ENCODE peak calls at places on chromosomes 13 and 19, in nine cellular contexts. V, L, H, X, I, P, B, F and J are unnamed samples.

GRCh38 chr19:36120984-36121358 is 5.7 kb downstream of the TBCB start:
- DNase-seq in V (no peak), L (no peak), H (no peak), X (no peak), I (no peak), P (no peak), B (no peak), F (no peak), J (no peak)

GRCh38 chr19:28864577-28865042 is 348.3 kb downstream of the UQCRFS1 start:
- DNase-seq in V (no peak), L (no peak), H (no peak), X (no peak), I (peak; percentile 37), P (peak; percentile 15), B (no peak), F (no peak), J (no peak)

GRCh38 chr13:100434010-100434763 is 154.4 kb downstream of the GGACT start:
- DNase-seq in V (no peak), L (no peak), H (no peak), X (no peak), I (no peak), P (peak; percentile 83), B (no peak), F (peak; percentile 34), J (no peak)

GRCh38 chr13:24124789-24125476 is 35.6 kb upstream of the SPATA13 start:
- DNase-seq in V (no peak), L (no peak), H (no peak), X (no peak), I (peak; percentile 5), P (no peak), B (no peak), F (no peak), J (no peak)

GRCh38 chr19:14775855-14776254 is 2.5 kb downstream of the ADGRE2 start:
- DNase-seq in V (no peak), L (peak; percentile 40), H (peak; percentile 52), X (no peak), I (no peak), P (no peak), B (no peak), F (no peak), J (no peak)

GRCh38 chr13:52707375-52707774 is 32.2 kb downstream of the CNMD start:
- DNase-seq in V (no peak), L (no peak), H (peak; percentile 15), X (no peak), I (no peak), P (no peak), B (no peak), F (peak; percentile 5), J (no peak)

GRCh38 chr13:30178976-30179375 is 128.4 kb downstream of the KATNAL1 start:
- DNase-seq in V (no peak), L (no peak), H (no peak), X (no peak), I (no peak), P (no peak), B (no peak), F (no peak), J (no peak)

GRCh38 chr13:110314516-110315245 is 7.6 kb downstream of the COL4A2 start:
- DNase-seq in V (no peak), L (no peak), H (no peak), X (no peak), I (peak; percentile 83), P (no peak), B (no peak), F (no peak), J (no peak)

GRCh38 chr19:6095760-6096159 is 14.5 kb downstream of the RFX2 start:
- DNase-seq in V (no peak), L (no peak), H (no peak), X (no peak), I (no peak), P (no peak), B (no peak), F (no peak), J (no peak)

GRCh38 chr13:23992722-23993438 is 95.6 kb upstream of the C1QTNF9B start:
- DNase-seq in V (no peak), L (no peak), H (no peak), X (no peak), I (no peak), P (no peak), B (no peak), F (no peak), J (no peak)

GRCh38 chr13:35718084-35718483 is 241.6 kb upstream of the MAB21L1 start:
- DNase-seq in V (no peak), L (no peak), H (no peak), X (no peak), I (no peak), P (no peak), B (no peak), F (no peak), J (no peak)

GRCh38 chr19:45798995-45799517 is 6.4 kb upstream of the DMWD start:
- DNase-seq in V (peak; percentile 54), L (peak; percentile 68), H (peak; percentile 75), X (peak; percentile 65), I (peak; percentile 68), P (peak; percentile 93), B (peak; percentile 40), F (peak; percentile 91), J (peak; percentile 89)

GRCh38 chr13:108785844-108786243 is 156.4 kb downstream of the MYO16 start:
- DNase-seq in V (no peak), L (no peak), H (no peak), X (no peak), I (no peak), P (no peak), B (no peak), F (no peak), J (no peak)

GRCh38 chr13:24012648-24013047 is 115.3 kb upstream of the C1QTNF9B start:
- DNase-seq in V (no peak), L (no peak), H (no peak), X (no peak), I (no peak), P (no peak), B (no peak), F (no peak), J (no peak)

GRCh38 chr13:65133094-65133493 is 2097.0 kb downstream of the PCDH9 start:
- DNase-seq in V (no peak), L (no peak), H (no peak), X (no peak), I (no peak), P (no peak), B (no peak), F (no peak), J (no peak)

GRCh38 chr13:29507356-29507755 is 88.1 kb downstream of the SLC7A1 start:
- DNase-seq in V (no peak), L (no peak), H (no peak), X (no peak), I (no peak), P (no peak), B (no peak), F (peak; percentile 40), J (no peak)

GRCh38 chr13:71831716-71832115 is 35.3 kb downstream of the DACH1 start:
- DNase-seq in V (no peak), L (no peak), H (no peak), X (no peak), I (no peak), P (no peak), B (no peak), F (no peak), J (no peak)

GRCh38 chr13:83765796-83766195 is 116.5 kb downstream of the SLITRK1 start:
- DNase-seq in V (no peak), L (no peak), H (no peak), X (no peak), I (no peak), P (no peak), B (no peak), F (no peak), J (no peak)

GRCh38 chr13:28867564-28867963 is 47.4 kb downstream of the MTUS2 start:
- DNase-seq in V (no peak), L (no peak), H (no peak), X (no peak), I (no peak), P (no peak), B (no peak), F (no peak), J (no peak)

GRCh38 chr13:90105276-90105675 is 1242.2 kb upstream of the MIR17HG start:
- DNase-seq in V (no peak), L (no peak), H (peak; percentile 45), X (no peak), I (no peak), P (peak; percentile 3), B (no peak), F (peak; percentile 84), J (peak; percentile 58)

GRCh38 chr19:4596033-4596904 is 36.8 kb upstream of the SEMA6B start:
- DNase-seq in V (no peak), L (no peak), H (no peak), X (no peak), I (no peak), P (no peak), B (no peak), F (no peak), J (no peak)

GRCh38 chr19:55165952-55166529 is 372 bp downstream of the DNAAF3 start:
- DNase-seq in V (peak; percentile 73), L (peak; percentile 47), H (peak; percentile 96), X (peak; percentile 77), I (peak; percentile 91), P (peak; percentile 82), B (no peak), F (peak; percentile 87), J (peak; percentile 67)